ENCODE peak calls at places on chromosomes 12 and 14, in eight cellular contexts. E is activated naive CD4-positive, alpha-beta T cell treated with anti-CD3 and anti-CD28 coated beads, Interleukin-2, amount 50 U/mL, for 72 hours; B is stimulated activated CD4-positive, alpha-beta T cell treated with anti-CD3 and anti-CD28 coated beads, Interleukin-1b, Interleukin-23, amount 100 ng/mL, for 1 hour; F is kidney tubule cell; P is AG08395; D is endothelial cell; O is heart left ventricle; I is lower lobe of right lung. G is an unnamed sample.

GRCh38 chr14:76810953-76811400 is 1.7 kb downstream of the ANGEL1 start:
- DNase-seq in E (peak), B (no peak), F (peak), P (peak), D (peak), O (no peak), I (no peak), G (no peak)

GRCh38 chr14:89340200-89340667 is 76.8 kb downstream of the FOXN3 start:
- DNase-seq in E (no peak), B (no peak), F (no peak), P (no peak), D (no peak), O (no peak), I (no peak), G (no peak)

GRCh38 chr12:49922349-49923034 is 18.8 kb upstream of the FAIM2 start:
- DNase-seq in E (no peak), B (no peak), F (no peak), P (no peak), D (no peak), O (no peak), I (no peak), G (no peak)

GRCh38 chr12:63008372-63008771 is 73.4 kb upstream of the PPM1H start:
- DNase-seq in E (no peak), B (no peak), F (no peak), P (no peak), D (no peak), O (no peak), I (no peak), G (no peak)

GRCh38 chr12:52217223-52217622 is 15.8 kb upstream of the KRT7 start:
- DNase-seq in E (no peak), B (no peak), F (peak), P (no peak), D (no peak), O (peak), I (peak), G (no peak)

GRCh38 chr14:25074112-25074511 is 24.2 kb upstream of the STXBP6 start:
- DNase-seq in E (no peak), B (no peak), F (no peak), P (no peak), D (no peak), O (no peak), I (no peak), G (no peak)

GRCh38 chr12:108634225-108634795 is 616 bp upstream of the SELPLG start:
- DNase-seq in E (no peak), B (no peak), F (no peak), P (no peak), D (no peak), O (no peak), I (peak), G (no peak)

GRCh38 chr14:93894992-93895391 is 32.2 kb upstream of the FAM181A start:
- DNase-seq in E (no peak), B (no peak), F (no peak), P (no peak), D (no peak), O (no peak), I (no peak), G (no peak)

GRCh38 chr12:94100990-94101901 is 47.1 kb upstream of the PLXNC1 start:
- DNase-seq in E (peak), B (peak), F (peak), P (peak), D (peak), O (peak), I (peak), G (peak)

GRCh38 chr14:89509891-89510290 is 92.9 kb upstream of the FOXN3 start:
- DNase-seq in E (no peak), B (no peak), F (peak), P (peak), D (no peak), O (no peak), I (no peak), G (no peak)

GRCh38 chr12:109783965-109784244 is 49.3 kb downstream of the TRPV4 start:
- DNase-seq in E (no peak), B (no peak), F (no peak), P (no peak), D (no peak), O (no peak), I (no peak), G (no peak)

GRCh38 chr12:72084061-72084460 is 145.4 kb downstream of the TPH2 start:
- DNase-seq in E (no peak), B (no peak), F (no peak), P (no peak), D (no peak), O (no peak), I (no peak), G (no peak)

GRCh38 chr12:39990122-39991101 is 115.5 kb downstream of the SLC2A13 start:
- DNase-seq in E (peak), B (peak), F (peak), P (peak), D (peak), O (no peak), I (peak), G (peak)

GRCh38 chr12:4302881-4303280 is 18.1 kb upstream of the TIGAR start:
- DNase-seq in E (no peak), B (no peak), F (no peak), P (no peak), D (no peak), O (no peak), I (no peak), G (no peak)

GRCh38 chr12:64256166-64256800 is 34.2 kb upstream of the KICS2 start:
- DNase-seq in E (peak), B (no peak), F (peak), P (peak), D (no peak), O (no peak), I (no peak), G (no peak)

GRCh38 chr12:7079826-7080125 is 12.5 kb downstream of the C1R start:
- DNase-seq in E (no peak), B (no peak), F (peak), P (no peak), D (no peak), O (no peak), I (no peak), G (no peak)

GRCh38 chr12:30594509-30594908 is 101.2 kb downstream of the IPO8 start:
- DNase-seq in E (no peak), B (no peak), F (no peak), P (no peak), D (no peak), O (no peak), I (no peak), G (no peak)

GRCh38 chr14:79011091-79011919 is 841.1 kb downstream of the NRXN3 start:
- DNase-seq in E (peak), B (no peak), F (peak), P (no peak), D (peak), O (no peak), I (no peak), G (no peak)

GRCh38 chr12:42235426-42235825 is 2.6 kb downstream of the YAF2 start:
- DNase-seq in E (no peak), B (no peak), F (no peak), P (no peak), D (no peak), O (peak), I (no peak), G (no peak)

GRCh38 chr12:21149849-21150248 is 18.9 kb downstream of the SLCO1B1 start:
- DNase-seq in E (no peak), B (no peak), F (no peak), P (no peak), D (no peak), O (no peak), I (no peak), G (no peak)

GRCh38 chr14:105087963-105088811 is 23.0 kb upstream of the GPR132 start:
- DNase-seq in E (no peak), B (no peak), F (peak), P (peak), D (peak), O (peak), I (peak), G (no peak)

GRCh38 chr12:57242691-57243454 is 8.1 kb downstream of the STAC3 start:
- DNase-seq in E (peak), B (no peak), F (peak), P (peak), D (peak), O (peak), I (no peak), G (no peak)

GRCh38 chr14:80645667-80646413 is 295.7 kb downstream of the CEP128 start:
- DNase-seq in E (no peak), B (no peak), F (no peak), P (no peak), D (no peak), O (no peak), I (no peak), G (no peak)

GRCh38 chr14:53842938-53843337 is 113.7 kb downstream of the BMP4 start:
- DNase-seq in E (no peak), B (no peak), F (peak), P (no peak), D (no peak), O (no peak), I (no peak), G (no peak)

GRCh38 chr12:119005832-119006360 is 24.6 kb downstream of the SRRM4 start:
- DNase-seq in E (no peak), B (no peak), F (no peak), P (no peak), D (no peak), O (no peak), I (no peak), G (no peak)

GRCh38 chr14:104443391-104444158 is 136.0 kb upstream of the C14orf180 start:
- DNase-seq in E (no peak), B (no peak), F (no peak), P (no peak), D (no peak), O (no peak), I (no peak), G (no peak)

GRCh38 chr14:20343855-20344205 is 395 bp downstream of the PARP2 start:
- DNase-seq in E (no peak), B (no peak), F (peak), P (no peak), D (no peak), O (no peak), I (no peak), G (no peak)

GRCh38 chr12:19031032-19031431 is 98.5 kb upstream of the PLEKHA5 start:
- DNase-seq in E (no peak), B (no peak), F (peak), P (peak), D (no peak), O (no peak), I (no peak), G (no peak)

GRCh38 chr14:100237735-100238418 is 1.1 kb upstream of the YY1 start:
- DNase-seq in E (peak), B (no peak), F (peak), P (peak), D (peak), O (peak), I (peak), G (no peak)

GRCh38 chr12:110337912-110338710 is 57.1 kb downstream of the ATP2A2 start:
- DNase-seq in E (no peak), B (no peak), F (no peak), P (no peak), D (no peak), O (no peak), I (no peak), G (no peak)

GRCh38 chr14:54737132-54737711 is 165.4 kb downstream of the GCH1 start:
- DNase-seq in E (no peak), B (no peak), F (peak), P (peak), D (no peak), O (no peak), I (no peak), G (no peak)

GRCh38 chr12:52006726-52007157 is at the start of gene TAMALIN:
- DNase-seq in E (peak), B (peak), F (peak), P (peak), D (peak), O (peak), I (peak), G (peak)